ENCODE peak calls at places on chromosomes 3 and 15, in four cellular contexts. F, R, I and Y are unnamed samples.

GRCh38 chr3:38362825-38363224 is 16.2 kb downstream of the XYLB start:
- DNase-seq in R (no peak), F (no peak), I (no peak), Y (no peak)

GRCh38 chr3:88991496-88991895 is 115.9 kb upstream of the EPHA3 start:
- DNase-seq in F (no peak), I (no peak), R (no peak), Y (no peak)

GRCh38 chr3:184005981-184006507 is 11.6 kb downstream of the ABCC5 start:
- DNase-seq in F (no peak), I (peak), R (no peak), Y (peak)

GRCh38 chr15:61644550-61644949 is 415.4 kb upstream of the RORA start:
- DNase-seq in F (no peak), I (no peak), R (no peak), Y (no peak)

GRCh38 chr3:6971933-6972332 is 111.0 kb downstream of the GRM7 start:
- DNase-seq in I (no peak), R (no peak), F (no peak), Y (no peak)

GRCh38 chr3:168047190-168047795 is 48.4 kb downstream of the GOLIM4 start:
- DNase-seq in F (peak), I (peak), R (no peak), Y (peak)

GRCh38 chr3:165193392-165194268 is 2.6 kb downstream of the SLITRK3 start:
- DNase-seq in I (no peak), F (no peak), R (no peak), Y (no peak)

GRCh38 chr15:73865904-73866303 is 7.5 kb upstream of the TBC1D21 start:
- DNase-seq in F (no peak), I (no peak), R (no peak), Y (no peak)

GRCh38 chr3:108088697-108089096 is 2.1 kb downstream of the CD47 start:
- DNase-seq in F (no peak), R (no peak), I (no peak), Y (no peak)

GRCh38 chr3:138975366-138975765 is 28.3 kb downstream of the FOXL2NB start:
- DNase-seq in F (no peak), I (no peak), R (no peak), Y (no peak)

GRCh38 chr15:55387027-55387426 is 21.1 kb downstream of the CCPG1 start:
- DNase-seq in R (no peak), F (no peak), I (no peak), Y (no peak)

GRCh38 chr15:44482088-44482487 is 54.7 kb downstream of the CTDSPL2 start:
- DNase-seq in R (no peak), I (no peak), F (peak), Y (peak)

GRCh38 chr15:59741274-59741906 is 52.3 kb upstream of the BNIP2 start:
- DNase-seq in F (peak), I (peak), R (no peak), Y (no peak)

GRCh38 chr3:111128884-111129283 is 57.3 kb downstream of the NECTIN3 start:
- DNase-seq in R (no peak), F (no peak), I (no peak), Y (peak)

GRCh38 chr3:26703519-26703918 is 80.9 kb downstream of the LRRC3B start:
- DNase-seq in F (no peak), I (no peak), R (no peak), Y (no peak)

GRCh38 chr15:73941044-73941443 is 14.8 kb downstream of the LOXL1 start:
- DNase-seq in I (no peak), R (no peak), F (no peak), Y (no peak)

GRCh38 chr3:39183231-39184080 is 8.9 kb downstream of the XIRP1 start:
- DNase-seq in I (no peak), R (no peak), F (no peak), Y (no peak)

GRCh38 chr15:69462030-69462492 is 9.4 kb downstream of the RPLP1 start:
- DNase-seq in F (no peak), I (peak), R (no peak), Y (no peak)

GRCh38 chr3:42290966-42291714 is 25.2 kb upstream of the CCK start:
- DNase-seq in I (no peak), F (no peak), R (no peak), Y (no peak)

GRCh38 chr3:108006077-108006675 is 84.7 kb downstream of the CD47 start:
- DNase-seq in F (peak), R (no peak), I (peak), Y (peak)

GRCh38 chr3:167110906-167111305 is 269.2 kb downstream of the ZBBX start:
- DNase-seq in R (no peak), I (no peak), F (no peak), Y (no peak)

DNA sequence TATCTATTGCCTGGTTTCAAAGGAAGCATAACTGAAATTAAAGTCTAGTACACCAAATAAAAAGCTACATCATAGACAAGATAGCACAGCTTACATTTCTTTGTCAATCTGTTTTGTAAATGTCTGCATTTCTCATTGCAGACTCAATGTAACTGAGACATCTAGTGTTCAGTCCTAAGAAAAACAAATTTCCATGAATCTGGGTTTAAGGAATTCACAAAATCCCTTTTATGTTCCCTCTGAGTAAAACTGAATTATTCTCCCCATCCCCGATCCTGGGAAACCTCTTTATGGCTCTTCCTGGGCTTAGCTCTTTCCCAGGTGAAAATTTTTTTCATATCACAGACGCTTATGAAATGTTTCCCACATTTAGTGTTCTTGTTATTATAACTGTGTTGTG is 21.6 kb upstream of the RASA2 start:
- DNase-seq in R (no peak), I (no peak), F (no peak), Y (no peak)
- TF ChIP-seq RNF2 in R (no peak), I (no peak), F (no peak), Y (no peak)

DNA sequence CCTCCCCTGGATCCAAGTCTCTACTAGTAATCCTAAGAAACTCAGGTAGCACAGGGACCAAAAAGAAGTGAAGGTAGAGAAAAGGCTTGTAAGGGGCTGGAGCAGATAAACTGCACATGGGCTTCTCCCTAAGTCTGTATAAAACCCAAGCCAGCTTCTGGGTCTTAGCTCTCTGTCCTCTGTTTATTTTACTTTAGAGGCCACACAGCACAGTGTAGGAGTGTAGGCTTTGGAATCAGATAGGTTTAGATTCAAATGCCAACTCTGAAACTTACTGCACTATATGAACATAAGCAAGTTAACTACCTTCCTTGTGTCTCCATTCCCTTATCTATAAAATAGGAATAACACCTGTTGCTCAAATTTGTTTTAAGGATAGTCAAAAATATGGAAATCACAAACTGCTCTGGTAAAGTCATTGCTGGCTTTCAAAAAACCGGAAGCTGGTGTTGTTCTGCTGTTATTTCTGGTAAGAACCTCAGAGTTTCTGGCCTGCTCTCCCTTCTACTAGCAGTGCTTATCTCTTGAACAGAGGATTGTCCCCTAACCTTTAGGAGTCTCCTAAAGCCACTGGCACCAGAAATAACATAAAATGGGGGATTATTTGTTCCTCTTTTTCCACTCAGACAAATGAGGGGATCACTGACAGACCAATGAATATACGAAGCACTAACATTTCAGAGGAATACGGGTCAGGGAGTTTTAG is 33.8 kb downstream of the PIK3R4 start:
- DNase-seq in I (peak), R (no peak), F (no peak), Y (no peak)
- TF ChIP-seq RNF2 in I (no peak), R (no peak), F (no peak), Y (no peak)

DNA sequence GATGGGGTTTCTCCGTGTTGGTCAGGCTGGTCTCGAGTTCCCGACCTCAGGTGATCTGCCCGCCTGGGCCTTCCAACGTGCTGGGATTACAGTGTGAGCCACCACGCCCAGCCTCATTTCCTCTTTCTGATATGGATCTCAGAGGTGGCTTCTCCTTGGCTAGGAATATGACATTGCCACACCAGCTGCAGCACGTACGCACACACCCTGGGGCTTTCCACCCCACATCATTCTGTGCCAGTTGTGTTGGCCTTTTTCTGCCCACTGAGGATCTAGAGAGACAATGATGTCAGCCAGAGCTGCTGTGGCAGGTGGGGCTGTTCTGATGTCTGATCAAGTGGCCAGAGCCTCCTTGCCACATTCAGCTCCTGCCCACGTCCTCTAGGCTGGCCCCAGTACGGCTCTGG is 29.0 kb downstream of the TMEM45A start:
- DNase-seq in I (no peak), F (no peak), R (no peak), Y (no peak)
- TF ChIP-seq RNF2 in I (no peak), F (no peak), R (no peak), Y (no peak)

DNA sequence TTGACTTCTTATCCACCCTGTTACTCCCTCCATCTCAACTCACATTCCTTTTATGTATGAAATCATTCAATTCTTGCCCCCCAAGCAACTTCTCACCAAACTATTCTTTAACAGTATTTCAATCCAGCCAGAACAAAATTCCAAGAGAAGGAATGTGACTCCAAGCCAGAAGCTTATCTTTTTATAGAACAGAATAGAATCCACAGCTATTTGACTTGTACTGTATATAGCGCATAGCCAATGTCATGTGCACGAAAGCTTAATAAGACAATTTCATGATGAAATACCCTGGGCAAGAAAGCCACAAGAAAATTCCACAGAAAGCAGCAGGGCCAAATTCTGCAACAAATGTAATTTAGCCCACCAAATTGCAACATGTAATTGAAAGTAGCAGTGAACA is 127.6 kb upstream of the UBE2E2 start:
- DNase-seq in I (no peak), F (no peak), R (no peak), Y (no peak)
- TF ChIP-seq RNF2 in I (no peak), F (no peak), R (no peak), Y (no peak)

DNA sequence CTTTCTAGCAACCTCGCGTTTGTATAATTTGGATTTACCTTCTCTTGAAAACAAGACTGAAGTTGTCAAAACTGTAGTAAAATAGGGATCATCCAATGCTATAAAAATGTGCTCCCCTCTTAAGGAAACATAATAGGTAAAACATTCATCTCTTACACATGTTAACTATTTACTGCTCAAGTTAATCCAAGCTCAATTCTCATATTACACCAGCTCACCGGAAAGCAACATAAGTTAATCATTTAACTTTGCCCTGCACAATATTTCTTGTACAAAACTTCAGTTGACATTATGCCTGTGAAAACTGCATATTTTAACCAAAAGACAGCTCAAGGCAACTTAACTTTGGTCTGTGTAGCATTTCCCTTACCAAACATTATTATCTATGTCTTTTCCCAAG is 634.2 kb downstream of the NAALADL2 start:
- DNase-seq in I (no peak), R (no peak), F (no peak), Y (no peak)
- TF ChIP-seq RNF2 in I (no peak), R (no peak), F (no peak), Y (no peak)

GRCh38 chr15:85707519-85708338 is 87.0 kb downstream of the KLHL25 start:
- DNase-seq in R (no peak), F (peak), I (no peak), Y (peak)
- TF ChIP-seq RNF2 in R (no peak), F (no peak), I (no peak), Y (no peak)

DNA sequence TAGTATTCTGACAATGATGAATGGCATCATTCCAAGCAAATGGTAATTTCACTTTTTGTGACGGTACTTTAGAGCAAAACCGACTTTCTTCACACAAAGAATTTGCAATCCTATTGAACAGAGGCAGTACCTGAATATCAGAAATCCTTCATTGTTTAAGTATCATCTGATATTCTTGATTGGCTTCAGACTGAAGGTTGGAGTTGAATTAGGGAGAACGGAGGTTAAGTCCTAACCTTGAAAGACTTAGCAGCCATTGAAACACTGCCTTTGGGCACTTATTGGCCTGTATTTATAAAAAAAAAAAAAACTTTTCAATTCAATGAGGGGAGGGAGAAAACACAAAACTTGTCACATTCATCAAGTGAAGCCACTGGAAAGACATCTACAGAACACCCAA is 89.0 kb downstream of the MECOM start:
- DNase-seq in R (no peak), F (no peak), I (no peak), Y (no peak)
- TF ChIP-seq RNF2 in R (no peak), F (no peak), I (no peak), Y (no peak)

GRCh38 chr3:149763565-149763964 is 11.3 kb upstream of the COMMD2 start:
- DNase-seq in I (no peak), R (no peak), F (no peak), Y (no peak)

GRCh38 chr3:149764302-149764701 is 12.0 kb upstream of the COMMD2 start:
- DNase-seq in I (no peak), F (no peak), R (no peak), Y (no peak)

GRCh38 chr3:149767720-149768119 is 15.4 kb upstream of the COMMD2 start:
- DNase-seq in I (no peak), F (peak), R (no peak), Y (no peak)

GRCh38 chr3:149768704-149769103 is 16.4 kb upstream of the COMMD2 start:
- DNase-seq in F (no peak), I (no peak), R (no peak), Y (no peak)

DNA sequence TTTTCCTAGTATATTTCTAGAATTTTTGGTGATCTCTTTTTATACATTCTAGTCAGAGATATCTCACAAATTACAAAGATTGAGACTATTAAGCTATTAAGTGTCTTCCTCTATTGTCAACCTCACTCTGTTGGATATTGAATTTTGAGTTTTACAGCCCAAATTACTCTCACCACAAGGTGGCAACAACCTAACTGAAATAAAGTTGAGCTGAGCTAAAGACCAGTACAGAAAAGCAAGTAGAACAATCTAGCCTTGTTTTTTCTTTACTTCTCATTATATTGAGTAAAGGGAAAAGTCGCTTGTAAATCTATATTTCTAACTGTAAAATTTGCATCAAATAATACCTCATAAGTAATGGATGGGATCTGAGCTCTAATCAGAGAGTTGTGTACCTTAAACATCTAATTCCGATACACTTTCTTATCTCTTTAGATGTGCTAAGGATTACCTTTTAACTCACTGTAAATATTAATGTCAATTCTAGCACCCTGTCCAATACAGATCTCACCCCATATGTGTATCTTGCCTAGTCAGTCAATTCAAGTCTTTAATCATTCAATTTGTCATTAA is 13.6 kb upstream of the COMMD2 start:
- DNase-seq in R (no peak), F (peak), I (peak), Y (peak)
- TF ChIP-seq RNF2 in R (no peak), F (no peak), I (no peak), Y (no peak)

DNA sequence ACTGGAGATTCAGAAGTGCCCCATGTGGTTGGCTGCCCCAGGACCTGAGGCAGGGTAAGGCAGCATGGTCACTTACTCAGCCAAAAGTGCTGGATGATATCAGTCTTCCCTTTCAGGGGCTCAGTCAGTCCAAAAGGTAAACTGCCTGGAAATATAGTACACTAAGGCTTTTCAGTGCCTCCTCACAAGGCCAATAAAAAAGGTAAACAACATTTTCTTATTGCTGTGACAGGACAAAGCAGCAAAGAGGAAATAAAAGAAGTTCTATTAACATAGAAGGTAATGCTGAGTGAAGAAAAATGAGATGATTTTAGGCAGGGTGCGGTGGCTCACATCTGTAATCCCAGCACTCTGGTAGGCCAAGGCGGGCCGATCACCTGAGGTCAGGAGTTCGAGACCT is 66.5 kb upstream of the CDAN1 start:
- DNase-seq in R (no peak), I (no peak), F (no peak), Y (no peak)
- TF ChIP-seq RNF2 in R (no peak), I (no peak), F (no peak), Y (no peak)